ENCODE peak calls at places on chromosomes 11 and 22, in nine cellular contexts. K, Q, G, N, J, A, I, V and F are unnamed samples.

GRCh38 chr22:35921777-35922176 is 106.8 kb downstream of the RBFOX2 start:
- DNase-seq in Q (peak; percentile 72), K (peak; percentile 87), J (no peak), V (peak; percentile 61), N (peak; percentile 79), A (peak; percentile 77), G (peak; percentile 84), I (peak; percentile 81), F (peak; percentile 88)

GRCh38 chr11:110908401-110909106 is 196.3 kb upstream of the ARHGAP20 start:
- DNase-seq in N (peak; percentile 8), G (peak; percentile 60), Q (peak; percentile 66), J (no peak), A (no peak), I (no peak), K (peak; percentile 53), V (peak; percentile 5), F (peak; percentile 87)

GRCh38 chr11:2933376-2934056 is 4.3 kb upstream of the PHLDA2 start:
- DNase-seq in N (peak; percentile 92), A (peak; percentile 76), Q (no peak), I (no peak), G (peak; percentile 96), V (peak; percentile 85), J (peak; percentile 62), K (no peak), F (peak; percentile 86)

GRCh38 chr22:24402460-24403192 is 24.8 kb upstream of the ADORA2A start:
- DNase-seq in A (peak; percentile 88), I (peak; percentile 89), G (peak; percentile 94), V (peak; percentile 60), K (peak; percentile 88), J (peak; percentile 57), Q (peak; percentile 82), N (peak; percentile 82), F (peak; percentile 92)

GRCh38 chr11:126467046-126467370 is 111.5 kb downstream of the ST3GAL4 start:
- DNase-seq in G (no peak), K (no peak), I (no peak), J (no peak), A (no peak), V (no peak), Q (no peak), N (no peak), F (no peak)

GRCh38 chr11:120500414-120500936 is 11.1 kb upstream of the GRIK4 start:
- DNase-seq in J (no peak), I (peak; percentile 23), K (no peak), N (no peak), G (peak; percentile 32), Q (no peak), V (no peak), A (peak; percentile 30), F (no peak)

GRCh38 chr11:68658661-68659060 is 25.7 kb upstream of the GAL start:
- DNase-seq in K (no peak), J (no peak), V (no peak), N (no peak), A (no peak), Q (no peak), G (no peak), I (peak; percentile 52), F (peak; percentile 6)

GRCh38 chr11:69598147-69598546 is 42.8 kb upstream of the CCND1 start:
- DNase-seq in A (no peak), G (peak; percentile 37), J (no peak), V (no peak), N (peak; percentile 34), Q (no peak), I (no peak), K (no peak), F (no peak)

GRCh38 chr22:49518436-49518970 is 309.2 kb downstream of the BRD1 start:
- DNase-seq in J (no peak), G (no peak), K (no peak), N (no peak), Q (no peak), I (no peak), V (no peak), A (no peak), F (no peak)

GRCh38 chr11:82267186-82267585 is 466.5 kb downstream of the FAM181B start:
- DNase-seq in K (no peak), A (no peak), J (no peak), I (no peak), G (peak; percentile 7), Q (no peak), V (no peak), N (no peak), F (no peak)

GRCh38 chr11:86292912-86293606 is 9.0 kb upstream of the HIKESHI start:
- DNase-seq in I (no peak), J (no peak), K (no peak), Q (no peak), A (no peak), N (no peak), V (peak; percentile 77), G (no peak), F (no peak)

GRCh38 chr11:42778193-42778592 is 533.6 kb upstream of the API5 start:
- DNase-seq in K (no peak), G (no peak), V (no peak), Q (no peak), A (no peak), N (no peak), J (no peak), I (no peak), F (no peak)
- TF ChIP-seq CTCF in K (no peak), G (peak; percentile 11), V (no peak), Q (no peak), A (no peak), N (no peak), J (no peak), I (no peak), F (no peak)

DNA sequence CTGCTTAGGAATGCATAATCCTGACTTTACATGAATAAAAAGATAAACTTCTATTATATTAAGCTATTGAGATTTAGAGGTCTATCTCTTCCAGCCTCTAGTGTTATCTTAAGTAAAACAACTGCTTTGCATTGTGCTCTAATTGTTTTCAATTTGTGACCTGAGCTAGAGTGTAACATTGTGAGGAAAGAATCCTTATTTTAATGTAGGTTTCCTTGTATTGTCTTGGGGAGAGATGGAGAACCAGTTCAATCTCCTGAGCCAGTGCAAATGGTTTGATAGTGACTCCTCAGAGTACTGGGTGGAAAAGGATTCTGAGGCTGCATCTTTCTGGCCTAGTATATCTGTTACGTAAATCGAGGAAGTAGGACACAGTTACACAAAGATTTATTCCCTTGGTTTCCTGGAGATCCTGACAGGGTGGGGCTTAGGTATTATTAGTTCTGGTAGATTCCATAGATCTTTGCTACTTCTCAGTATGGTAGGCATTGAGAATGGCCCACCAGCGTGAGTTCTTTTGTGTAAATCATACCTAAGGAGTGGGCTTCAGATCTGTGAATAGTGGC is 683.5 kb upstream of the CCDC179 start:
- DNase-seq in N (no peak), K (no peak), V (no peak), A (no peak), J (no peak), Q (no peak), I (no peak), G (no peak), F (no peak)
- TF ChIP-seq CTCF in N (no peak), K (no peak), V (no peak), A (no peak), J (no peak), Q (no peak), I (no peak), G (no peak), F (no peak)

GRCh38 chr11:10564030-10564429 is 4.4 kb downstream of the LYVE1 start:
- DNase-seq in J (no peak), N (no peak), Q (no peak), K (no peak), I (no peak), V (no peak), A (no peak), G (no peak), F (no peak)

GRCh38 chr11:10565493-10565892 is 3.0 kb downstream of the LYVE1 start:
- DNase-seq in A (no peak), V (no peak), N (no peak), K (no peak), G (no peak), J (no peak), I (no peak), Q (no peak), F (no peak)

GRCh38 chr11:10567466-10567865 is 999 bp downstream of the LYVE1 start:
- DNase-seq in J (no peak), I (no peak), N (no peak), V (no peak), Q (no peak), G (no peak), K (no peak), A (no peak), F (no peak)

GRCh38 chr11:10566257-10566956 is 2.1 kb downstream of the LYVE1 start:
- DNase-seq in J (no peak), I (no peak), G (no peak), V (no peak), A (no peak), N (no peak), K (no peak), Q (no peak), F (no peak)

GRCh38 chr11:10564692-10565318 is 3.7 kb downstream of the LYVE1 start:
- DNase-seq in A (no peak), Q (no peak), J (no peak), K (no peak), I (no peak), V (no peak), G (peak; percentile 33), N (no peak), F (no peak)
- TF ChIP-seq CTCF in A (peak; percentile 59), Q (peak; percentile 52), J (peak; percentile 51), K (peak; percentile 39), I (peak; percentile 6), V (no peak), G (peak; percentile 51), N (no peak), F (peak; percentile 66)

GRCh38 chr11:17351510-17352176 is at the start of gene NCR3LG1:
- DNase-seq in J (peak; percentile 40), Q (no peak), N (peak; percentile 43), K (peak; percentile 86), V (peak; percentile 71), G (no peak), A (peak; percentile 63), I (peak; percentile 31), F (peak; percentile 52)
- TF ChIP-seq CTCF in J (no peak), Q (no peak), N (no peak), K (no peak), V (no peak), G (no peak), A (no peak), I (no peak), F (peak; percentile 28)

DNA sequence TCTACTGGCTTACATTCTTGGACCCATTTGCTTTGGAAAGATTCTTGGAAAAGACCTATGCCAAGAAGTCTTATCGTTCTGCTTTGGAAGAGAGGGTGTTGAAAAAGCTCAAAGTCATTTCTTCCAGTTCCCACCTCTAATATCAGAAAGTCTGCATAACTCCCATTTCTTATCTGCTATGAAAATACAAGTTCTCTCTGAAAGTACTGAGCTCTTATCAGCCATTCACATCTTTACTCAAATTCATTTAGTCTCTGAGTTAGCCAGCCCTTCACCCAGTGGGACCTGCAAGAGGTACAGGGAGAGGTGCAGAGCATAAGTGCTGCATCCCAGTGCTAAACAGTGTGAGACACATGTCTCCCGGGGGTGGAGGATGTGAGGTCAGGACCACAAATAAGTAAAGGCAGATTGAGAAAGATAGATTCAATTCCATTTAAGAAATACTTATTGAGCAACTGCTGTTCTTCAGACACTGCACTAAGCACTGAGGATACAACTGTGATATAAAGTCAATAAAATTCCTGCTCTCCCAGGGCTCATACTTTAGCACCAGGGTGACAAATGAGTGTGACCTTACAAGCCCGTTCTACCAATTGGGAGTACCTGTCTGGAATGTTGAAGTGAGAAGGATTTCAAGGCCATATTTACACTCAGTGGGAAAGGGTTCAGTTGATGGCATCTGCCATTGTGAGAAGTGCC is 76.7 kb downstream of the PISD start:
- DNase-seq in J (no peak), G (no peak), Q (no peak), K (no peak), I (no peak), A (no peak), V (peak; percentile 41), N (no peak), F (peak; percentile 22)
- TF ChIP-seq CTCF in J (no peak), G (no peak), Q (no peak), K (no peak), I (no peak), A (no peak), V (no peak), N (no peak), F (no peak)